ENCODE peak calls at places on chromosomes 2 and 18, in ten cellular contexts. E is cardiac muscle cell, W is AG04449, G is psoas muscle, X is astrocyte of the spinal cord, O is sigmoid colon, C is AG09309, T is bronchial epithelial cell, D is GM12865, K is GM23338. N is an unnamed sample.
A peak's percentile ranks its signal among the peaks of the same experiment; 100 is the strongest.

GRCh38 chr2:134674687-134675086 is 44.1 kb downstream of the TMEM163 start:
- DNase-seq in E (no peak), W (no peak), G (no peak), X (no peak), O (no peak), C (no peak), T (no peak), D (no peak), K (no peak), N (no peak)

GRCh38 chr2:57141269-57141668 is 905.3 kb upstream of the VRK2 start:
- DNase-seq in E (no peak), W (no peak), G (no peak), X (no peak), O (no peak), C (no peak), T (no peak), D (no peak), K (no peak), N (no peak)

GRCh38 chr2:74149249-74149530 is 1.5 kb upstream of the BOLA3 start:
- DNase-seq in E (no peak), W (no peak), G (no peak), X (no peak), O (no peak), C (no peak), T (no peak), D (peak; percentile 19), K (peak; percentile 31), N (no peak)

GRCh38 chr2:46167406-46167805 is 129.8 kb upstream of the EPAS1 start:
- DNase-seq in E (no peak), W (no peak), G (no peak), X (no peak), O (no peak), C (no peak), T (peak; percentile 44), D (no peak), K (no peak), N (no peak)

GRCh38 chr2:69768217-69768616 is 26.3 kb downstream of the ANXA4 start:
- DNase-seq in E (no peak), W (no peak), G (no peak), X (no peak), O (no peak), C (no peak), T (no peak), D (no peak), K (no peak), N (no peak)

GRCh38 chr2:9423922-9424272 is 443 bp downstream of the CPSF3 start:
- DNase-seq in E (peak; percentile 38), W (no peak), G (no peak), X (peak; percentile 40), O (no peak), C (no peak), T (peak; percentile 33), D (peak; percentile 64), K (peak; percentile 35), N (peak; percentile 25)

GRCh38 chr2:209519911-209520310 is 96.1 kb downstream of the MAP2 start:
- DNase-seq in E (no peak), W (no peak), G (no peak), X (no peak), O (no peak), C (no peak), T (no peak), D (no peak), K (peak; percentile 30), N (no peak)

GRCh38 chr18:61876899-61877298 is 15.9 kb downstream of the RNF152 start:
- DNase-seq in E (no peak), W (no peak), G (no peak), X (no peak), O (no peak), C (no peak), T (no peak), D (no peak), K (no peak), N (no peak)

GRCh38 chr2:230586328-230586982 is 126.2 kb upstream of the CAB39 start:
- DNase-seq in E (peak; percentile 33), W (no peak), G (no peak), X (peak; percentile 38), O (no peak), C (no peak), T (no peak), D (no peak), K (no peak), N (no peak)

GRCh38 chr2:233789554-233789953 is 11.4 kb downstream of the MROH2A start:
- DNase-seq in E (no peak), W (no peak), G (no peak), X (no peak), O (no peak), C (no peak), T (no peak), D (no peak), K (no peak), N (no peak)

GRCh38 chr18:9705183-9705864 is 2.8 kb upstream of the RAB31 start:
- DNase-seq in E (peak; percentile 64), W (no peak), G (no peak), X (peak; percentile 37), O (peak; percentile 10), C (no peak), T (peak; percentile 76), D (no peak), K (no peak), N (no peak)

GRCh38 chr2:37344453-37345361 is at the start of gene QPCT:
- DNase-seq in E (peak; percentile 35), W (no peak), G (peak; percentile 64), X (peak; percentile 43), O (peak; percentile 87), C (no peak), T (peak; percentile 20), D (peak; percentile 19), K (peak; percentile 46), N (peak; percentile 82)

DNA sequence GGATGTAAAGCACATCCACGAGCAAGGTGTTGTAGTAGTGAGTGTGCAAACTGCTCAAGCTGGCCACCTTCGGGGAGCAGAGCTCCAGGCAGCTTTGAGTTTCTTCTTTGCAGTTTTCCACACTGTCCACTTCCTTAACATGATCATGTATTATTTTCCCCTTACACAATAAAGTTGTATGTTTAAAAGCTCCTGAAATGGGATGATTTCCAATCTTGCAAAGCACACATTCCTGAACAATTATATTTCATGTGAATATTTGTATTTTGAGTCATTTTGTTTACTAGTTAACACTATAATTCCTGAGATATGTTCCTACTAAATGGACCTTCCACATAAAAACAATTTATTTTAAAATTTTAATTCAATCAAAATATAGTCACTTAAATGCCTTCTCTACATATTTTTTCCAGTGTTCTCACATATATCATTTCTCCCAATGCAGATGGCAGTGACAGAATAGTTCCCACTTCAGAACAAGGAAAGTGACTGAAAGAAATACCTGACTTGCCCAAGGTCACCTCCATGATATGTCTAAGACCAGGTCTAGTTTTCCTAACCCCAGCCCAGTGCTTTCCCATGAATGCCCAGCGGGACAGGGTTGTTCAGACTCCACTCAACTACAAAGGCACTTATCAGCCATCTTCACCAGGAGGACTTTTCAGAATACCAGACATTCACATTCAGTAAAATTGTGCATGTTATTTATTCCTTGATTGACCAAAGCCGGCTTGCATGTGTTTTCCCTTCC is 5.5 kb downstream of the CYB5A start:
- DNase-seq in E (no peak), W (no peak), G (no peak), X (no peak), O (no peak), C (no peak), T (no peak), D (no peak), K (no peak), N (no peak)
- TF ChIP-seq CTCF in E (no peak), W (no peak), G (no peak), X (no peak), O (no peak), C (no peak), T (no peak), D (no peak), K (no peak), N (no peak)

GRCh38 chr2:171036532-171036931 is 107.5 kb downstream of the GORASP2 start:
- DNase-seq in E (no peak), W (no peak), G (no peak), X (no peak), O (no peak), C (no peak), T (no peak), D (no peak), K (no peak), N (no peak)

GRCh38 chr2:171034315-171034714 is 105.3 kb downstream of the GORASP2 start:
- DNase-seq in E (no peak), W (no peak), G (no peak), X (no peak), O (no peak), C (no peak), T (peak; percentile 80), D (no peak), K (no peak), N (no peak)
- TF ChIP-seq CTCF in E (no peak), W (no peak), G (no peak), X (no peak), O (no peak), C (no peak), T (no peak), D (no peak), K (no peak), N (no peak)

DNA sequence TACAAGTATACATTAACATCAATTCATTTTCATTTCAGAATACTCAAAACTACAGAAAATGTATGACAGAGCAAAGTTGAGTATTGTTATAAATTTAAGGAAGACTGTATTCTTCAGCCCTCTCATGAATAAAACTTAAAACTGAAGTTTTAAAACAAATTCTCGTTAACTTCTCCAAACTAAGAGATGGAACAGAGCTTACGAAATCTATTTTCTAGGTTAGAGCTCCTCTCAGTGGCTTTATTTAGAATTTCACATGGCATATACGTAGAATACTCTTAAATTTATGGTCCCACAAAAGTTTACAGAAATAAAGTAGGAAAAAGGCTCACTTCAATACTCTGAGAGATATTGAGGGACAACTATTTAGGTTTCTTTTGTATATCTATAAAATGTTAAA is 612.1 kb downstream of the KCNJ3 start:
- DNase-seq in E (peak; percentile 33), W (no peak), G (no peak), X (peak; percentile 46), O (no peak), C (no peak), T (peak; percentile 47), D (peak; percentile 44), K (peak; percentile 74), N (peak; percentile 10)
- TF ChIP-seq CTCF in E (peak; percentile 27), W (no peak), G (peak; percentile 28), X (peak; percentile 23), O (no peak), C (peak; percentile 12), T (peak; percentile 24), D (peak; percentile 27), K (no peak), N (peak; percentile 15)

DNA sequence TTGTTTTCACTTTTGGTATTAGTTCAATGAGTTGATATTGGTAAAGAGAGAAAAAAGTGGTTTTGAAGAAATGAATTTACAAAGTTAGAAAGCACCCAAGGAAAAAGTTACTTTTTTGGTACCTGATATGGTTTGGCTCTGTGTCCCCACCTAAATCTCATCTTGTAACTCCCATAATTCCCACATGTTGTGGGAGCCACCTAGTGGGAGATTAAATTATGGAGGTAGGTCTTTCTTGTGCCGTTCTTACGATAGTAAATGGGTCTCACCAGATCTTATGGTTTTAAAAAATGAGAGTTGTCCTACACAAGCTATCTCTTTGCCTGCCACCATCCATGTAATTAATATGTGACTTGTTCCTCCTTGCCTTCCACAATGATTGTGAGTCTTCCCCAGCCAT is 965.6 kb upstream of the NRXN1 start:
- DNase-seq in E (peak; percentile 15), W (no peak), G (no peak), X (no peak), O (no peak), C (no peak), T (peak; percentile 15), D (no peak), K (peak; percentile 10), N (no peak)
- TF ChIP-seq CTCF in E (peak; percentile 12), W (no peak), G (no peak), X (no peak), O (no peak), C (no peak), T (no peak), D (no peak), K (peak; percentile 35), N (no peak)